ENCODE peak calls at places on chromosomes 2 and 18, in eight cellular contexts. J, D, Q, C, H, R, N and P are unnamed samples. For H3K9me3, the result is how much of the 10 kb centered on the place peaks cover.

GRCh38 chr2:151553-152328 is 105.4 kb upstream of the FAM110C start:
- DNase-seq in J (peak), D (no peak), Q (no peak), C (no peak), H (no peak), R (no peak), N (no peak), P (no peak)

GRCh38 chr2:113103958-113104627 is 23.3 kb upstream of the IL1RN start:
- DNase-seq in J (no peak), D (peak), Q (no peak), C (no peak), H (no peak), R (no peak), N (no peak), P (no peak)

GRCh38 chr18:1806884-1807615 is 764.3 kb downstream of the METTL4 start:
- DNase-seq in J (no peak), D (no peak), Q (no peak), C (no peak), H (no peak), R (no peak), N (no peak), P (no peak)

GRCh38 chr18:35511833-35512232 is 14.1 kb upstream of the INO80C start:
- DNase-seq in J (peak), D (no peak), Q (no peak), C (no peak), H (no peak), R (peak), N (no peak), P (no peak)

GRCh38 chr2:226554726-226555125 is 244.9 kb downstream of the IRS1 start:
- DNase-seq in J (no peak), D (no peak), Q (peak), C (no peak), H (no peak), R (no peak), N (no peak), P (no peak)

GRCh38 chr2:29878898-29879297 is 42.5 kb downstream of the ALK start:
- DNase-seq in J (no peak), D (peak), Q (no peak), C (no peak), H (no peak), R (no peak), N (no peak), P (no peak)

GRCh38 chr2:182616471-182617393 is 99.3 kb upstream of the DNAJC10 start:
- DNase-seq in J (no peak), D (peak), Q (peak), C (no peak), H (no peak), R (no peak), N (peak), P (peak)

GRCh38 chr2:138395565-138396306 is 105.8 kb upstream of the SPOPL start:
- DNase-seq in J (no peak), D (peak), Q (peak), C (no peak), H (no peak), R (no peak), N (no peak), P (no peak)

GRCh38 chr18:68177807-68178702 is 536.9 kb downstream of the TMX3 start:
- DNase-seq in J (no peak), D (peak), Q (peak), C (no peak), H (no peak), R (no peak), N (no peak), P (peak)

GRCh38 chr2:10932345-10933151 is 20.8 kb downstream of the KCNF1 start:
- DNase-seq in J (no peak), D (no peak), Q (no peak), C (no peak), H (no peak), R (no peak), N (no peak), P (peak)

GRCh38 chr18:45175505-45175904 is 439.8 kb upstream of the SLC14A2 start:
- DNase-seq in J (no peak), D (no peak), Q (no peak), C (no peak), H (no peak), R (no peak), N (no peak), P (no peak)

GRCh38 chr2:75146221-75146902 is 53.0 kb downstream of the TACR1 start:
- DNase-seq in J (no peak), D (no peak), Q (no peak), C (no peak), H (no peak), R (no peak), N (no peak), P (no peak)

GRCh38 chr18:31741096-31741735 is 19.5 kb downstream of the SLC25A52 start:
- DNase-seq in J (peak), D (peak), Q (peak), C (no peak), H (no peak), R (peak), N (peak), P (peak)

GRCh38 chr2:19850056-19850455 is 51.7 kb downstream of the TTC32 start:
- DNase-seq in J (no peak), D (no peak), Q (no peak), C (no peak), H (no peak), R (no peak), N (no peak), P (no peak)

GRCh38 chr2:200615247-200615646 is 29.4 kb downstream of the AOX1 start:
- DNase-seq in J (no peak), D (peak), Q (peak), C (no peak), H (no peak), R (no peak), N (no peak), P (peak)

GRCh38 chr18:64972545-64972944 is 778.3 kb upstream of the CDH7 start:
- DNase-seq in J (no peak), D (no peak), Q (no peak), C (no peak), H (no peak), R (no peak), N (no peak), P (no peak)

GRCh38 chr18:37639846-37640245 is 74.2 kb upstream of the CELF4 start:
- DNase-seq in J (no peak), D (no peak), Q (no peak), C (no peak), H (no peak), R (no peak), N (no peak), P (no peak)

GRCh38 chr2:117957616-117958015 is 56.3 kb downstream of the CCDC93 start:
- DNase-seq in J (no peak), D (no peak), Q (no peak), C (no peak), H (no peak), R (no peak), N (no peak), P (peak)

GRCh38 chr2:184769038-184769437 is 170.7 kb downstream of the ZNF804A start:
- DNase-seq in J (no peak), D (peak), Q (peak), C (no peak), H (no peak), R (no peak), N (no peak), P (peak)

GRCh38 chr2:46503686-46504085 is 24.3 kb downstream of the TMEM247 start:
- DNase-seq in J (no peak), D (no peak), Q (no peak), C (no peak), H (no peak), R (no peak), N (no peak), P (no peak)

GRCh38 chr2:65277791-65278449 is 50.3 kb downstream of the ACTR2 start:
- DNase-seq in J (peak), D (peak), Q (no peak), C (no peak), H (no peak), R (no peak), N (no peak), P (no peak)

GRCh38 chr18:36043153-36043552 is 24.2 kb downstream of the RPRD1A start:
- DNase-seq in J (no peak), D (no peak), Q (no peak), C (no peak), H (no peak), R (no peak), N (no peak), P (no peak)

GRCh38 chr2:238143239-238143951 is 4.9 kb downstream of the KLHL30 start:
- DNase-seq in J (no peak), D (no peak), Q (peak), C (peak), H (peak), R (no peak), N (no peak), P (no peak)

GRCh38 chr2:152508446-152508845 is 173.5 kb downstream of the FMNL2 start:
- DNase-seq in J (no peak), D (peak), Q (peak), C (no peak), H (no peak), R (no peak), N (no peak), P (peak)

GRCh38 chr2:198073253-198073652 is 268.9 kb downstream of the PLCL1 start:
- DNase-seq in J (no peak), D (no peak), Q (peak), C (no peak), H (no peak), R (no peak), N (no peak), P (no peak)

GRCh38 chr2:232240896-232241295 is 137.7 kb upstream of the ALPP start:
- DNase-seq in J (no peak), D (no peak), Q (no peak), C (no peak), H (no peak), R (no peak), N (no peak), P (no peak)

GRCh38 chr2:234290671-234291070 is 206.2 kb downstream of the ARL4C start:
- DNase-seq in J (no peak), D (no peak), Q (no peak), C (no peak), H (no peak), R (no peak), N (no peak), P (peak)

GRCh38 chr18:14914126-14914525 is 166.2 kb downstream of the ANKRD30B start:
- DNase-seq in J (no peak), D (no peak), Q (no peak), C (no peak), H (no peak), R (no peak), N (no peak), P (no peak)

GRCh38 chr2:146324954-146325353 is 1519.9 kb upstream of the ACVR2A start:
- DNase-seq in J (no peak), D (peak), Q (no peak), C (no peak), H (no peak), R (no peak), N (no peak), P (no peak)

GRCh38 chr2:45345331-45346305 is 265.4 kb downstream of the SRBD1 start:
- DNase-seq in J (no peak), D (no peak), Q (no peak), C (no peak), H (no peak), R (peak), N (no peak), P (no peak)

GRCh38 chr2:109452318-109453305 is 161.2 kb downstream of the SEPTIN10 start:
- DNase-seq in J (no peak), D (no peak), Q (no peak), C (peak), H (no peak), R (no peak), N (no peak), P (no peak)

GRCh38 chr2:133642831-133643230 is 74.6 kb upstream of the NCKAP5 start:
- DNase-seq in J (no peak), D (peak), Q (peak), C (no peak), H (no peak), R (no peak), N (no peak), P (no peak)

GRCh38 chr2:197708331-197708730 is 3.2 kb downstream of the MARS2 start:
- DNase-seq in J (peak), D (peak), Q (peak), C (no peak), H (no peak), R (no peak), N (no peak), P (peak)

GRCh38 chr18:36035253-36035652 is 32.1 kb downstream of the RPRD1A start:
- DNase-seq in J (no peak), D (peak), Q (peak), C (no peak), H (no peak), R (no peak), N (no peak), P (peak)

GRCh38 chr2:12199661-12200258 is 453.3 kb downstream of the LPIN1 start:
- DNase-seq in J (no peak), D (no peak), Q (no peak), C (no peak), H (no peak), R (no peak), N (no peak), P (no peak)

GRCh38 chr18:39660141-39660540 is 2094.5 kb upstream of the CELF4 start:
- DNase-seq in J (no peak), D (peak), Q (peak), C (no peak), H (no peak), R (no peak), N (no peak), P (no peak)

GRCh38 chr2:80852079-80852807 is 547.7 kb upstream of the LRRTM1 start:
- DNase-seq in J (no peak), D (no peak), Q (no peak), C (no peak), H (no peak), R (no peak), N (no peak), P (no peak)
- H3K9me3 ChIP-seq in J (half or more), D (under half), Q (under half), C (under half), H (under half), R (under half), N (under half), P (under half)

DNA sequence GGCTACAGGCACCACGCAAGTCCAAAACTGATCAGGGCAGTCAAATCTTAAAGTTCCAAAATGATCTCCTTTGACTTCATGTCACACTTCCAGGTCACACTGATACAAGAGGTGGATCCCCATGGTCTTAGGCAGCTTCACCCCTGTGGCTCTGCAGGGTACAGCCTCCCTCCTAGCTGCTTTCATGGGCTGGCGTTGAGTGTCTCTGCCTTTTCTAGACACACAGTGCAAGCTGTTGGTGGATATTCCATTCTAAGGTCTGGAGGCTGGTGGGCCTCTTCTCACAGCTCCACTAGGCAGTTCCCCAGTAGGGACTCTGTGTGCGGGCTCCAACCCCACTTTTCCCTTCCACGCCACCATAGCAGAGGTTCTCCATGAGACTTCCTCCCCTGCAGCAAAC is 838.2 kb upstream of the CHAC2 start:
- DNase-seq in J (no peak), D (no peak), Q (no peak), C (peak), H (no peak), R (no peak), N (no peak), P (no peak)
- H3K9me3 ChIP-seq in J (under half), D (under half), Q (under half), C (under half), H (under half), R (under half), N (under half), P (under half)

GRCh38 chr2:56648802-56649201 is 465.0 kb downstream of the CCDC85A start:
- DNase-seq in J (no peak), D (no peak), Q (peak), C (no peak), H (no peak), R (no peak), N (no peak), P (no peak)
- H3K9me3 ChIP-seq in J (under half), D (under half), Q (under half), C (under half), H (under half), R (under half), N (under half), P (under half)

DNA sequence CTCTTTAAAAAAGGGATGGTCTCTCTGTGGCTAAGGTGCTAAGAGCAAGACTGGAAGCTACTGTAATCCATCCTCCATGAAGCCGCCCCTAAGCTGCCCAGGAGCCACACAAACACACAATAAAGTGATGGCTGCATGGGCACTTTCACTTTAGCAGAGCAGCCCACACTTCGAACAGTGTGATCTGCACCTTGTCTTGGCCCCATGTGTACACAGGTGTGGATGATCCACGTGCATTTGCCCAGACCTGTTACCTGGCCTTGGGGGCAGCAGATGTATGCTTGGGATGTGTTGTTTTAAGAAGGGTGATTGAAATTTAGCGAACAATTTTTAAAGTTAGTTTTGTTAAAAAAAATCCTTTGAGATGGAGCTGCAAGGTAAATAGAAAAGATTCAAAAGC is 39.9 kb downstream of the TMEM178A start:
- DNase-seq in J (no peak), D (no peak), Q (no peak), C (no peak), H (no peak), R (no peak), N (no peak), P (no peak)
- H3K9me3 ChIP-seq in J (under half), D (under half), Q (under half), C (under half), H (under half), R (under half), N (under half), P (under half)

GRCh38 chr18:79899609-79900435 is 51.6 kb downstream of the SLC66A2 start:
- DNase-seq in J (no peak), D (no peak), Q (no peak), C (no peak), H (no peak), R (peak), N (no peak), P (no peak)

GRCh38 chr18:79897940-79898625 is 53.4 kb downstream of the SLC66A2 start:
- DNase-seq in J (no peak), D (no peak), Q (no peak), C (no peak), H (no peak), R (no peak), N (no peak), P (no peak)

GRCh38 chr18:79896746-79897145 is 54.7 kb downstream of the SLC66A2 start:
- DNase-seq in J (no peak), D (no peak), Q (no peak), C (no peak), H (no peak), R (no peak), N (no peak), P (no peak)

GRCh38 chr18:79900610-79901570 is 50.6 kb downstream of the SLC66A2 start:
- DNase-seq in J (no peak), D (no peak), Q (no peak), C (no peak), H (no peak), R (no peak), N (no peak), P (no peak)

GRCh38 chr18:79898952-79899608 is 52.4 kb downstream of the SLC66A2 start:
- DNase-seq in J (no peak), D (no peak), Q (no peak), C (no peak), H (no peak), R (peak), N (no peak), P (no peak)
- H3K9me3 ChIP-seq in J (half or more), D (under half), Q (under half), C (under half), H (under half), R (under half), N (under half), P (under half)

GRCh38 chr18:9933865-9934264 is 20.0 kb downstream of the VAPA start:
- DNase-seq in J (no peak), D (no peak), Q (peak), C (no peak), H (no peak), R (no peak), N (no peak), P (no peak)

GRCh38 chr18:9931146-9931545 is 17.3 kb downstream of the VAPA start:
- DNase-seq in J (no peak), D (no peak), Q (no peak), C (no peak), H (no peak), R (no peak), N (no peak), P (no peak)

GRCh38 chr18:9934274-9934673 is 20.5 kb downstream of the VAPA start:
- DNase-seq in J (no peak), D (no peak), Q (no peak), C (no peak), H (no peak), R (no peak), N (no peak), P (no peak)

GRCh38 chr18:9930299-9930884 is 16.6 kb downstream of the VAPA start:
- DNase-seq in J (no peak), D (no peak), Q (no peak), C (no peak), H (no peak), R (no peak), N (no peak), P (no peak)

DNA sequence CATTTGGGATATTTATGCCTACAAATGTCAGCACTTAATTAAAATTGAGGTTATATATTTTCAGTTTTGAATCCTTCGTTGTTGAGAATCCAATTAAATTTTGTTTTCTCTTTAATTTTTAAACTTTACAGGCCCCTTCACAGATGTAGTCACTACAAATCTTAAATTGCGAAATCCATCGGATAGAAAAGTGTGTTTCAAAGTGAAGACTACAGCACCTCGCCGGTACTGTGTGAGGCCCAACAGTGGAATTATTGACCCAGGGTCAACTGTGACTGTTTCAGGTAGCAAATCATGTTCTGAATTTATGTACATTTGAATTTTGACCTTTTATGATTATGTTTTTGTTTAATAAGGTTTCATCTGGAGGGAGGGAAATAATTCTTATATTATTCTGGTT is 17.9 kb downstream of the VAPA start:
- DNase-seq in J (no peak), D (no peak), Q (no peak), C (no peak), H (no peak), R (no peak), N (no peak), P (no peak)
- H3K9me3 ChIP-seq in J (under half), D (under half), Q (under half), C (under half), H (under half), R (under half), N (under half), P (under half)